ENCODE peak calls at places on chromosomes 12 and 14, in nine cellular contexts. N is Peyer's patch, C is uterus, R is mucosa of descending colon, P is neural progenitor cell, J is cardiac muscle cell, X is HepG2, G is bronchial epithelial cell, E is heart left ventricle. W is an unnamed sample. For H3K36me3, the result is how much of the 10 kb centered on the place peaks cover.

GRCh38 chr14:30966415-30967363 is 58.8 kb upstream of the AP4S1 start:
- DNase-seq in N (no peak), C (no peak), R (no peak), P (no peak), J (no peak), X (no peak), G (no peak), E (no peak), W (no peak)

GRCh38 chr14:53957739-53958138 is 1.1 kb upstream of the BMP4 start:
- DNase-seq in N (no peak), C (no peak), R (no peak), P (peak), J (no peak), X (peak), G (no peak), E (no peak), W (no peak)

GRCh38 chr14:93142854-93143652 is 27.3 kb upstream of the ITPK1 start:
- DNase-seq in N (no peak), C (no peak), R (no peak), P (no peak), J (no peak), X (peak), G (no peak), E (no peak), W (no peak)

GRCh38 chr14:100428727-100429126 is 105.6 kb downstream of the SLC25A47 start:
- DNase-seq in N (no peak), C (no peak), R (no peak), P (no peak), J (peak), X (no peak), G (peak), E (no peak), W (no peak)

GRCh38 chr14:74510211-74510931 is 16.8 kb downstream of the ISCA2 start:
- DNase-seq in N (no peak), C (peak), R (no peak), P (peak), J (no peak), X (peak), G (peak), E (no peak), W (no peak)

GRCh38 chr14:51879170-51879569 is 18.8 kb downstream of the GNG2 start:
- DNase-seq in N (no peak), C (no peak), R (no peak), P (no peak), J (no peak), X (peak), G (no peak), E (no peak), W (no peak)

GRCh38 chr14:57692671-57693070 is 173.2 kb downstream of the SLC35F4 start:
- DNase-seq in N (no peak), C (no peak), R (no peak), P (peak), J (peak), X (peak), G (peak), E (no peak), W (no peak)

GRCh38 chr12:570949-571794 is 92.1 kb downstream of the NINJ2 start:
- DNase-seq in N (no peak), C (peak), R (peak), P (peak), J (peak), X (peak), G (peak), E (peak), W (no peak)

GRCh38 chr14:99838555-99839193 is 45.5 kb downstream of the EML1 start:
- DNase-seq in N (no peak), C (no peak), R (no peak), P (peak), J (peak), X (peak), G (no peak), E (no peak), W (no peak)

GRCh38 chr14:39423793-39424192 is 8.4 kb downstream of the FBXO33 start:
- DNase-seq in N (no peak), C (no peak), R (no peak), P (no peak), J (no peak), X (no peak), G (no peak), E (no peak), W (no peak)

GRCh38 chr14:39425947-39426346 is 6.3 kb downstream of the FBXO33 start:
- DNase-seq in N (no peak), C (no peak), R (no peak), P (no peak), J (no peak), X (no peak), G (no peak), E (no peak), W (no peak)

GRCh38 chr14:39430762-39431415 is 1.3 kb downstream of the FBXO33 start:
- DNase-seq in N (no peak), C (no peak), R (peak), P (no peak), J (no peak), X (peak), G (no peak), E (no peak), W (no peak)

GRCh38 chr14:39428118-39428517 is 4.1 kb downstream of the FBXO33 start:
- DNase-seq in N (no peak), C (no peak), R (no peak), P (no peak), J (no peak), X (no peak), G (no peak), E (no peak), W (no peak)

GRCh38 chr14:39426605-39427004 is 5.6 kb downstream of the FBXO33 start:
- DNase-seq in N (no peak), C (no peak), R (no peak), P (no peak), J (peak), X (peak), G (peak), E (no peak), W (no peak)
- H3K4me3 ChIP-seq in N (no peak), C (no peak), R (no peak), P (no peak), J (no peak), X (no peak), G (no peak), E (no peak), W (no peak)

DNA sequence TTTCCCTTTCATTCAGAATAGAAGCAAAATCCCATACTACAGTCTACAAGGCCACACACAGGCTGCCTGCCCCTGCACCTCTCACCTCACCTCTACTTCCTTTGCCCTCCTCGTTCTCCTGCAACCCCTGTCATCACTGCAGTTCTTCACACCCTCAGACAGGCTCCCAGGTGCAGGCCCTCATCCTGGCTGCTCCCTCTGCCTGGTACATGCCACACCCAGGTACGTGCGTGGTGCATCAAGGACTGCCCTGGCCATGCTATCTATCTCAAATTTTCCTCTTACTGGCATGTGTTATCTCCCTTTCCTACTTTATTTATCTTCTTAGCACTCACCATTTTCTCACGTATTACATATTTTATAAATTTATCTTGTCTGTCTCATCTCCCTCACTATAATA is 24.3 kb downstream of the TM7SF3 start:
- DNase-seq in N (no peak), C (no peak), R (no peak), P (no peak), J (no peak), X (no peak), G (no peak), E (no peak), W (no peak)
- H3K36me3 ChIP-seq in N (under half), C (under half), R (under half), P (under half), J (under half), X (under half), G (under half), E (under half), W (under half)

GRCh38 chr12:6608592-6609311 is 1.6 kb upstream of the CHD4 start:
- DNase-seq in N (no peak), C (peak), R (peak), P (no peak), J (peak), X (peak), G (no peak), E (no peak), W (peak)
- TF ChIP-seq CTCF in N (no peak), C (no peak), R (no peak), P (no peak), J (no peak), X (no peak), G (no peak), E (no peak), W (no peak)

GRCh38 chr12:93519859-93520258 is 52.5 kb downstream of the MRPL42 start:
- DNase-seq in N (no peak), C (no peak), R (no peak), P (no peak), J (no peak), X (no peak), G (no peak), E (no peak), W (no peak)

GRCh38 chr12:93509506-93509905 is 42.2 kb downstream of the MRPL42 start:
- DNase-seq in N (no peak), C (no peak), R (no peak), P (no peak), J (no peak), X (no peak), G (no peak), E (no peak), W (no peak)

GRCh38 chr12:93518725-93519124 is 51.4 kb downstream of the MRPL42 start:
- DNase-seq in N (no peak), C (no peak), R (no peak), P (no peak), J (peak), X (no peak), G (peak), E (no peak), W (no peak)

GRCh38 chr12:93520454-93520853 is 52.0 kb upstream of the SOCS2 start:
- DNase-seq in N (no peak), C (no peak), R (no peak), P (no peak), J (peak), X (no peak), G (no peak), E (no peak), W (no peak)

GRCh38 chr12:93514853-93515252 is 47.5 kb downstream of the MRPL42 start:
- DNase-seq in N (no peak), C (no peak), R (no peak), P (no peak), J (peak), X (no peak), G (peak), E (no peak), W (no peak)
- H3K4me3 ChIP-seq in N (no peak), C (no peak), R (no peak), P (no peak), J (no peak), X (no peak), G (no peak), E (no peak), W (no peak)

DNA sequence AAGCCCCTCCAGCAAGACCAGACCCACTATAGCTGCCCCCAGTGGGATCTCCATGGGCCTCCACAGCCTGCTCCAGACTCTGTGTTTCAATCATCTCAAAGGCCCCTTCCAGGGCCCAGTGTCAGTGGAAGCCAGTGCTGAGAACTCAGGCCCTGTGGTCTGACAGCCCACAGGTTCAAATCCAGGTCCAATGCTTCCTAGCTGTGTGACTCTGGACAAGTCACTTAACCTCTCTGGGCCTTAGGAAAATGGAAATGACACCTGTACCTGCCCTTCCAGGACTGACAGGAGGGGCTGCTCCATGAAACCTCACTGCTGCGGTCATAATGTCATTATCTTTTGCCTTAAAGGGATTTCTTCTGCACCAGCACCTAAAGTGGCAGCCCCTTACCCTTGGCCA is 101.9 kb downstream of the NCOR2 start:
- DNase-seq in N (no peak), C (no peak), R (peak), P (no peak), J (no peak), X (no peak), G (no peak), E (no peak), W (no peak)
- H3K36me3 ChIP-seq in N (under half), C (under half), R (under half), P (under half), J (under half), X (under half), G (under half), E (half or more), W (under half)

GRCh38 chr12:96906498-96906848 is 584 bp upstream of the NEDD1 start:
- DNase-seq in N (no peak), C (no peak), R (no peak), P (no peak), J (no peak), X (no peak), G (peak), E (no peak), W (no peak)
- TF ChIP-seq CTCF in N (no peak), C (no peak), R (no peak), P (no peak), J (no peak), X (no peak), G (no peak), E (no peak), W (no peak)

GRCh38 chr12:133231001-133231400 is 4.7 kb downstream of the ANHX start:
- DNase-seq in N (no peak), C (no peak), R (no peak), P (no peak), J (no peak), X (no peak), G (no peak), E (no peak), W (no peak)

GRCh38 chr12:133222211-133222610 is 13.5 kb downstream of the ANHX start:
- DNase-seq in N (no peak), C (no peak), R (no peak), P (no peak), J (no peak), X (no peak), G (no peak), E (no peak), W (no peak)

GRCh38 chr12:133227281-133227852 is 8.3 kb downstream of the ANHX start:
- DNase-seq in N (no peak), C (no peak), R (no peak), P (no peak), J (no peak), X (no peak), G (no peak), E (no peak), W (no peak)

GRCh38 chr12:133225527-133225926 is 10.2 kb downstream of the ANHX start:
- DNase-seq in N (no peak), C (no peak), R (no peak), P (no peak), J (no peak), X (no peak), G (no peak), E (no peak), W (no peak)

GRCh38 chr12:133226690-133227089 is 9.0 kb downstream of the ANHX start:
- DNase-seq in N (no peak), C (no peak), R (no peak), P (no peak), J (no peak), X (no peak), G (no peak), E (no peak), W (no peak)
- H3K4me3 ChIP-seq in N (no peak), C (no peak), R (no peak), P (no peak), J (no peak), X (no peak), G (no peak), E (no peak), W (no peak)

DNA sequence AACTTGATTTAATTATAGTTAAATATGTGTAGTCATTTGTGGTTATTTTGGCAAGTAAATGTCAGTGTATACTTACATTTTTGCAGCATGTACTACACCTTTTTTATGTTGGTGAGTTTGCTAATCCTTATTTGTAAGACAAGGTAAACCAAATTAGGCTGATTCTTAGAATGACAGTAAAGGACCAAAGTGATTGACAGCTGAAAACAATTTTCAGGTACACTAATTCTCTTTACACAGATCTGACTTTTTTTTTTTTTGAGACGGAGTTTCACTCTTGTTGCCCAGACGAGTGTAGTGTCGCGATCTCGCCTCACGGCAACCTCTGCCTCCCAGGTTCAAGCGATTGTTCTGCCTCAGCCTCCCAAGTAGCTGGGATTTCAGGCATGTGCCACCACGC is 8.4 kb downstream of the SLC25A3 start:
- DNase-seq in N (no peak), C (no peak), R (no peak), P (no peak), J (no peak), X (no peak), G (no peak), E (no peak), W (no peak)
- H3K36me3 ChIP-seq in N (under half), C (under half), R (under half), P (under half), J (half or more), X (under half), G (under half), E (half or more), W (under half)

GRCh38 chr14:39417014-39417413 is 15.2 kb downstream of the FBXO33 start:
- DNase-seq in N (no peak), C (no peak), R (no peak), P (no peak), J (peak), X (peak), G (peak), E (peak), W (no peak)

GRCh38 chr14:39422243-39422642 is 10.0 kb downstream of the FBXO33 start:
- DNase-seq in N (no peak), C (no peak), R (no peak), P (no peak), J (no peak), X (no peak), G (no peak), E (no peak), W (no peak)

GRCh38 chr14:39416072-39416471 is 16.2 kb downstream of the FBXO33 start:
- DNase-seq in N (no peak), C (no peak), R (no peak), P (no peak), J (no peak), X (no peak), G (no peak), E (no peak), W (no peak)

DNA sequence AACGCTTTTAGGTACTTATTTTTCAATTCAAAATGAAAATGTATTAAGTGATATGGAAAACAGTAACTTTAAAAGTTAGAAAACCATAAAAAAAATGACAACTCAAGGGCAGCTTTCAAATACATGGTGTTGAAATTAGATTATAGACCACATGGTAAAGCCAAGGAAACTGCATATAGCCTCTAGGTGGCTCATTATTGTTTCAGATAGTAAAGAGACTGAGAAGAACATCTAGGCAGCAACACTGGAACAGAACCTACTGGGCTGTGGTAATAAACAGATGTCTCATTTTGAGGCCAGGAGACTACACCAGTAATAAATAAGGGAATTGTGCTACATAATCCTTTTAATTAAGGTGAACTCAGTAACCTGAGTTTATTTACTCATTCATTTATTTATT is 13.0 kb downstream of the FBXO33 start:
- DNase-seq in N (no peak), C (no peak), R (no peak), P (no peak), J (no peak), X (peak), G (no peak), E (no peak), W (no peak)
- TF ChIP-seq CTCF in N (no peak), C (no peak), R (no peak), P (no peak), J (no peak), X (no peak), G (no peak), E (no peak), W (no peak)

GRCh38 chr12:76688001-76688400 is 75.9 kb upstream of the ZDHHC17 start:
- DNase-seq in N (no peak), C (no peak), R (no peak), P (no peak), J (peak), X (no peak), G (no peak), E (no peak), W (no peak)

GRCh38 chr12:76694369-76694768 is 69.5 kb upstream of the ZDHHC17 start:
- DNase-seq in N (no peak), C (no peak), R (no peak), P (no peak), J (no peak), X (no peak), G (no peak), E (no peak), W (no peak)

GRCh38 chr12:76685246-76685678 is 78.7 kb upstream of the ZDHHC17 start:
- DNase-seq in N (no peak), C (peak), R (no peak), P (peak), J (peak), X (no peak), G (no peak), E (peak), W (no peak)

GRCh38 chr12:76690916-76691700 is 72.8 kb upstream of the ZDHHC17 start:
- DNase-seq in N (no peak), C (no peak), R (no peak), P (no peak), J (peak), X (no peak), G (no peak), E (no peak), W (no peak)

GRCh38 chr12:76688627-76689026 is 75.3 kb upstream of the ZDHHC17 start:
- DNase-seq in N (no peak), C (no peak), R (no peak), P (no peak), J (no peak), X (no peak), G (no peak), E (no peak), W (no peak)
- H3K4me3 ChIP-seq in N (no peak), C (no peak), R (no peak), P (no peak), J (no peak), X (no peak), G (no peak), E (no peak), W (no peak)

W was measured in GM06990.